ENCODE peak calls at places on chromosomes 7 and 10, in ten cellular contexts. I is heart left ventricle, B is IMR-90, T is GM12878, H is ovary, U is A549, L is stomach, P is uterus, N is Peyer's patch, Q is right lobe of liver. D is an unnamed sample.

GRCh38 chr7:2719007-2719406 is 31.0 kb downstream of the AMZ1 start:
- DNase-seq in Q (no peak), T (no peak), H (peak), I (no peak), N (peak), B (no peak), P (no peak), L (no peak), U (peak), D (no peak)

GRCh38 chr7:92025260-92025659 is 84.6 kb downstream of the AKAP9 start:
- DNase-seq in U (no peak), N (no peak), Q (no peak), L (no peak), P (no peak), H (no peak), I (no peak), B (peak), T (no peak), D (no peak)

GRCh38 chr7:140364819-140365218 is 33.5 kb downstream of the SLC37A3 start:
- DNase-seq in L (no peak), U (no peak), H (no peak), T (no peak), Q (no peak), I (no peak), N (no peak), B (no peak), P (no peak), D (no peak)

GRCh38 chr10:14254368-14254767 is 76.4 kb downstream of the FRMD4A start:
- DNase-seq in H (no peak), U (no peak), B (no peak), N (no peak), P (no peak), T (no peak), Q (no peak), I (no peak), L (no peak), D (no peak)

GRCh38 chr10:118238573-118239240 is 103.4 kb downstream of the FAM204A start:
- DNase-seq in H (no peak), L (no peak), N (no peak), U (peak), T (no peak), B (peak), Q (no peak), I (no peak), P (no peak), D (peak)

GRCh38 chr7:17456541-17456940 is 158.1 kb downstream of the AHR start:
- DNase-seq in I (no peak), Q (no peak), P (no peak), B (peak), H (no peak), L (no peak), T (no peak), N (no peak), U (no peak), D (no peak)

GRCh38 chr7:75650062-75650461 is 88.7 kb downstream of the HIP1 start:
- DNase-seq in B (no peak), T (no peak), P (no peak), I (no peak), L (no peak), H (no peak), N (no peak), Q (peak), U (peak), D (no peak)

GRCh38 chr7:33807779-33808482 is 97.4 kb upstream of the BMPER start:
- DNase-seq in N (no peak), H (no peak), U (peak), P (no peak), B (peak), I (no peak), Q (no peak), T (no peak), L (no peak), D (no peak)

GRCh38 chr10:43225787-43226153 is 41.1 kb downstream of the RASGEF1A start:
- DNase-seq in L (no peak), N (peak), P (peak), I (peak), H (no peak), T (no peak), B (no peak), U (no peak), Q (peak), D (no peak)

GRCh38 chr7:159191236-159191635 is 46.6 kb upstream of the VIPR2 start:
- DNase-seq in L (no peak), B (no peak), U (no peak), T (no peak), P (no peak), N (no peak), Q (no peak), H (no peak), I (no peak), D (no peak)

GRCh38 chr7:46349490-46349889 is 428.4 kb upstream of the IGFBP3 start:
- DNase-seq in U (no peak), L (no peak), P (no peak), N (no peak), Q (no peak), I (no peak), H (no peak), T (no peak), B (no peak), D (no peak)

GRCh38 chr10:103849880-103850571 is 5.3 kb downstream of the SH3PXD2A start:
- DNase-seq in N (no peak), I (no peak), T (no peak), Q (no peak), P (no peak), H (no peak), B (peak), U (no peak), L (no peak), D (no peak)

GRCh38 chr10:88879754-88880286 is at the start of gene STAMBPL1:
- DNase-seq in Q (no peak), B (no peak), L (peak), H (peak), T (peak), I (peak), U (no peak), P (no peak), N (peak), D (peak)

GRCh38 chr10:113326160-113327111 is 226.4 kb upstream of the HABP2 start:
- DNase-seq in Q (no peak), P (peak), N (no peak), I (peak), H (no peak), T (peak), B (peak), U (peak), L (no peak), D (peak)

GRCh38 chr10:27893320-27894014 is 105.4 kb downstream of the ODAD2 start:
- DNase-seq in Q (no peak), U (no peak), L (no peak), P (no peak), N (no peak), I (no peak), H (no peak), B (peak), T (no peak), D (no peak)

GRCh38 chr10:27890971-27891370 is 107.9 kb downstream of the ODAD2 start:
- DNase-seq in T (no peak), N (no peak), U (no peak), P (no peak), Q (no peak), I (no peak), H (no peak), B (no peak), L (no peak), D (no peak)
- TF ChIP-seq CTCF in T (no peak), N (no peak), U (no peak), P (no peak), Q (no peak), I (no peak), H (no peak), B (no peak), L (no peak), D (no peak)

DNA sequence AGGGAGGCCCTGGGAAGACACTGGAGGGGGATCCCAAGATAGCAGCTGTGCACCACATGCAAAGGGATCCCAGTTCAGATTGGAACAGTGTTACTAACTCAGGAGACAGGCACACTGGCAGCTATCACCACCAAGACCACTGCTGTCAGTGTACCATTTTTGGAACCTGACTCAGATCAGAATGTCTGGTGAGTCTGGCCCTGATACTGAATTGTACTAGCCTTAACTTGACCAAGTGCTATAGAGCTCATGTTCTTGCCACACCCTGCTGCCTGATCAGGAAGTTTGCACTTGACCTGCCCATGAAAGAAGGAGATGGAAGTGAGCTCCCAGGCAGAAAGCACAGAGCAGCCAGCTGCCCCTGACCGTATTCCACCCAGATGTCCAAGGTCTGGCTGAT is 4.8 kb upstream of the PRRT4 start:
- DNase-seq in L (no peak), I (no peak), B (no peak), Q (no peak), T (no peak), H (no peak), U (no peak), P (no peak), N (no peak), D (no peak)
- H3K4me3 ChIP-seq in L (no peak), I (no peak), B (no peak), Q (no peak), T (no peak), H (no peak), U (no peak), P (no peak), N (no peak), D (no peak)

DNA sequence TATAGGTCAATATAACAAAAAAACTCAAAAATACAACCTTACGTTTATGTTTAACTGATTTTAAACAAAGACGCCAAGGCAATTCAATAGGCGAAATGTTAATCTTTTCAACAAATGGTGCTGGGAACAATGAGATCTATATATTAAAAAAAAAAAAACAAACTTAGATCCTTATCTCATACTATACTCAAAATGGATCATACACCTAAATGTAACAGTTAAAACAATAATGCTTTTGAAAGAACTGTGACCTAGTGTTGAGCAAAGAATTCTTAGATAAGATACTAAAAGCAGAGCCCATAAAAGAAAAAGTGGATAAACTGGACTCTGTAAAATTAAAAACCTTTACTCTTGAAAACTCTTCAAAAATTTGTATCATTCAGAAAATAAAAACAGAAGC is 8.6 kb downstream of the TMEM168 start:
- DNase-seq in H (no peak), T (no peak), P (no peak), N (no peak), Q (no peak), L (no peak), B (no peak), I (no peak), U (no peak), D (no peak)
- TF ChIP-seq POLR2A in H (no peak), T (no peak), P (no peak), N (no peak), Q (no peak), L (no peak), B (no peak), I (no peak), U (no peak), D (no peak)

GRCh38 chr10:34280599-34281374 is 534.3 kb downstream of the PARD3 start:
- DNase-seq in B (peak), N (no peak), H (peak), Q (no peak), P (peak), T (no peak), I (no peak), L (no peak), U (peak), D (no peak)
- TF ChIP-seq CTCF in B (peak), N (no peak), H (no peak), Q (no peak), P (no peak), T (peak), I (no peak), L (no peak), U (peak), D (no peak)

GRCh38 chr7:12690041-12690878 is 2.8 kb downstream of the ARL4A start:
- DNase-seq in P (no peak), B (no peak), U (no peak), L (no peak), Q (no peak), T (no peak), N (no peak), H (no peak), I (no peak), D (no peak)
- H3K4me3 ChIP-seq in P (peak), B (no peak), U (peak), L (peak), Q (no peak), T (no peak), N (peak), H (peak), I (peak), D (no peak)

GRCh38 chr10:69315610-69316312 is 37.5 kb downstream of the HK1 start:
- DNase-seq in U (no peak), H (no peak), B (peak), I (no peak), Q (no peak), T (no peak), P (no peak), N (no peak), L (no peak), D (no peak)
- TF ChIP-seq POLR2A in U (no peak), H (no peak), B (no peak), I (no peak), Q (no peak), T (no peak), P (no peak), N (no peak), L (no peak), D (no peak)

GRCh38 chr10:81838950-81839349 is 36.0 kb upstream of the NRG3 start:
- DNase-seq in U (no peak), P (no peak), I (no peak), Q (no peak), N (no peak), H (no peak), L (no peak), B (no peak), T (no peak), D (no peak)
- TF ChIP-seq CTCF in U (peak), P (no peak), I (no peak), Q (no peak), N (no peak), H (no peak), L (no peak), B (no peak), T (peak), D (no peak)

DNA sequence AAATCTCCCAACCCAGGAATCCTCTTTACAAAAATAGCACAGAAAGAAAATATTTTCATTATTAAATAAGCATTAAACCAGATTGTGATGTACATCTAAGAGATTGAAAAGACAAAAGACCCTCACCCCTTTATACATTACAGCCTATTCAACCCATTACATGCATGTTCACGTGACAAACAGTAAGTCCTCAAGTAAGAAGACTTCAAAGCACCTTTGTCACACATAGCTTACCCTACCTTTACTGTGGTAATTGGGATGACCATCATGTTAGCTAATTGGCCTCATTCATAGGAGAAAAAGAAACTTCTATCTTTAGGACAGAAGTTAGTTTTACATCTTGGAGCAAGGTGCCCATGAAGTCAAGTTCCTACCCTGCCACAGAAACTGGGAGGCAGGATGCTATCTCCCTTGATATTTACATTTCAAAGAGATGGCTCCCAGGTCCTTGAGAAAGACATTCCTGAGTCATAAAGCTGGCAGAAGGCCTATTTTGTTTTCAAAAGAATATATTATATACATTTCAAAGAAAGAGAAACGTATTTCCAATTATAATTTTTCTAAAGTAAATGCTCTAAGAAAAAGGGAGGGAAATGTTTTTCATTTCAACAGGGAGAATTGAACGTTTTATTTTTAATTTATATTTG is 48.1 kb downstream of the GNAI1 start:
- DNase-seq in L (no peak), P (no peak), I (no peak), U (no peak), N (no peak), H (no peak), T (no peak), B (peak), Q (no peak), D (no peak)
- H3K4me3 ChIP-seq in L (no peak), P (no peak), I (no peak), U (no peak), N (no peak), H (no peak), T (no peak), B (no peak), Q (no peak), D (no peak)